ENCODE peak calls at places on chromosomes 1 and 21, in six cellular contexts. One of them, this sample, is unnamed.

GRCh38 chr1:116556289-116557006 is 14.4 kb downstream of the CD58 start:
- DNase-seq in bronchial epithelial cell: peak; percentile 99
- DNase-seq in lung: no peak
- DNase-seq in cardiac muscle cell: no peak
- DNase-seq in brain microvascular endothelial cell: peak; percentile 96
- DNase-seq in heart left ventricle: peak; percentile 72
- DNase-seq in this sample: peak; percentile 67

GRCh38 chr1:229147086-229147485 is 123.8 kb upstream of the RAB4A start:
- DNase-seq in bronchial epithelial cell: peak; percentile 56
- DNase-seq in lung: no peak
- DNase-seq in cardiac muscle cell: no peak
- DNase-seq in brain microvascular endothelial cell: no peak
- DNase-seq in heart left ventricle: no peak
- DNase-seq in this sample: no peak

GRCh38 chr1:10045480-10046355 is 13.0 kb downstream of the UBE4B start:
- DNase-seq in bronchial epithelial cell: no peak
- DNase-seq in lung: no peak
- DNase-seq in cardiac muscle cell: no peak
- DNase-seq in brain microvascular endothelial cell: peak; percentile 8
- DNase-seq in heart left ventricle: no peak
- DNase-seq in this sample: no peak

GRCh38 chr21:42684109-42684916 is 30.9 kb downstream of the PDE9A start:
- DNase-seq in bronchial epithelial cell: no peak
- DNase-seq in lung: no peak
- DNase-seq in cardiac muscle cell: no peak
- DNase-seq in brain microvascular endothelial cell: no peak
- DNase-seq in heart left ventricle: no peak
- DNase-seq in this sample: no peak

GRCh38 chr1:175902281-175902680 is 158.9 kb upstream of the TNR start:
- DNase-seq in bronchial epithelial cell: no peak
- DNase-seq in lung: no peak
- DNase-seq in cardiac muscle cell: no peak
- DNase-seq in brain microvascular endothelial cell: no peak
- DNase-seq in heart left ventricle: no peak
- DNase-seq in this sample: no peak

GRCh38 chr1:96487961-96488360 is 233.6 kb upstream of the PTBP2 start:
- DNase-seq in bronchial epithelial cell: no peak
- DNase-seq in lung: no peak
- DNase-seq in cardiac muscle cell: no peak
- DNase-seq in brain microvascular endothelial cell: no peak
- DNase-seq in heart left ventricle: no peak
- DNase-seq in this sample: no peak

GRCh38 chr1:52741259-52741658 is 15.0 kb downstream of the ZYG11B start:
- DNase-seq in bronchial epithelial cell: no peak
- DNase-seq in lung: no peak
- DNase-seq in cardiac muscle cell: no peak
- DNase-seq in brain microvascular endothelial cell: no peak
- DNase-seq in heart left ventricle: no peak
- DNase-seq in this sample: no peak

GRCh38 chr1:185595835-185596667 is 138.1 kb upstream of the HMCN1 start:
- DNase-seq in bronchial epithelial cell: peak; percentile 66
- DNase-seq in lung: peak; percentile 53
- DNase-seq in cardiac muscle cell: peak; percentile 73
- DNase-seq in brain microvascular endothelial cell: peak; percentile 44
- DNase-seq in heart left ventricle: no peak
- DNase-seq in this sample: peak; percentile 24

GRCh38 chr1:7070389-7071029 is 285.3 kb downstream of the CAMTA1 start:
- DNase-seq in bronchial epithelial cell: peak; percentile 51
- DNase-seq in lung: peak; percentile 45
- DNase-seq in cardiac muscle cell: peak; percentile 83
- DNase-seq in brain microvascular endothelial cell: peak; percentile 49
- DNase-seq in heart left ventricle: peak; percentile 59
- DNase-seq in this sample: peak; percentile 49

GRCh38 chr1:92184632-92185031 is 33.1 kb upstream of the C1orf146 start:
- DNase-seq in bronchial epithelial cell: peak; percentile 82
- DNase-seq in lung: no peak
- DNase-seq in cardiac muscle cell: no peak
- DNase-seq in brain microvascular endothelial cell: peak; percentile 65
- DNase-seq in heart left ventricle: no peak
- DNase-seq in this sample: no peak

GRCh38 chr1:46747683-46748288 is 28.9 kb upstream of the EFCAB14 start:
- DNase-seq in bronchial epithelial cell: peak; percentile 75
- DNase-seq in lung: peak; percentile 71
- DNase-seq in cardiac muscle cell: peak; percentile 67
- DNase-seq in brain microvascular endothelial cell: peak; percentile 68
- DNase-seq in heart left ventricle: peak; percentile 48
- DNase-seq in this sample: no peak

DNA sequence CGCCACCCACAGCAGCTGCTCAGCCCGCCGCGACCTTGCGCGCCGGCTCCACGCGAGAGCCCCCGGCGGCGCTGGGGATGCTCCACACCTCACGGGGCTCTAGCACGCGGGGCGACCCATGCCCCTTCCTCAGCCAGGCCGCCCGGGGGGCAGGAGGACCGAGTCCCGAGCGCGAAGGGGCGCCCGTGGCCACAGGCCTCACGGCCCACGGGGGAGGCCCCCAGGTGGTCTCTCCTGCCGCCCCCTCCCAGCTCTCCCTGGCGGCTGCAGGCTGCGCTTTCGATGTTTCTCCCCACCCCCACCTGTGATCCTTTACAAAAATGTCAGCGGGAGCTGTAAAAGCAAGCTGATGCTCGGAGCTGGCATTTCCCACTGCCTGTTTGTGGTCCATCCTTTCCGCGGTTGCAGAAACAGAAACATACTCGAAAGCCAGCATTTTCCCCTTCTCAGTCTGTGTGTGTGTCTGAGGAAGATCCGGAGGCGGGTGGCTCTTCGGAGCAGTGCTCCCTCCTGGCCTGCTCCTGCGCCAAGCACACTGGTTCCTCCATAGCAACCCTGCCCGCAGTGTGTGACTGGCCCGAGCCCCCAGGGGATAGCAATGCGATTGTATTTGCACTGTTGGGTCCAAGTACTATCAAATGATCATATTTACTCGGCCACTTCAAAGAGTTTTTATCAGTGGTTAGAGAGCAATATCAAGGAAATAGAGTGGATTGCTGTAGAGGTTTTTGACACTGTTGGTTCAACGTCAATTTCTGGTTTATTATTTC is 2.1 kb downstream of the KIF26B start:
- DNase-seq in bronchial epithelial cell: peak; percentile 20
- DNase-seq in lung: no peak
- DNase-seq in cardiac muscle cell: peak; percentile 30
- DNase-seq in brain microvascular endothelial cell: peak; percentile 37
- DNase-seq in heart left ventricle: no peak
- DNase-seq in this sample: no peak
- TF ChIP-seq CTCF in bronchial epithelial cell: no peak
- TF ChIP-seq CTCF in lung: no peak
- TF ChIP-seq CTCF in cardiac muscle cell: no peak
- TF ChIP-seq CTCF in brain microvascular endothelial cell: no peak
- TF ChIP-seq CTCF in heart left ventricle: no peak
- TF ChIP-seq CTCF in this sample: no peak

GRCh38 chr1:101366513-101367215 is 129.8 kb downstream of the S1PR1 start:
- DNase-seq in bronchial epithelial cell: peak; percentile 42
- DNase-seq in lung: no peak
- DNase-seq in cardiac muscle cell: no peak
- DNase-seq in brain microvascular endothelial cell: no peak
- DNase-seq in heart left ventricle: no peak
- DNase-seq in this sample: no peak

GRCh38 chr1:101371259-101371658 is 134.4 kb downstream of the S1PR1 start:
- DNase-seq in bronchial epithelial cell: peak; percentile 85
- DNase-seq in lung: no peak
- DNase-seq in cardiac muscle cell: no peak
- DNase-seq in brain microvascular endothelial cell: peak; percentile 79
- DNase-seq in heart left ventricle: no peak
- DNase-seq in this sample: no peak

GRCh38 chr1:101365881-101366280 is 129.1 kb downstream of the S1PR1 start:
- DNase-seq in bronchial epithelial cell: no peak
- DNase-seq in lung: no peak
- DNase-seq in cardiac muscle cell: no peak
- DNase-seq in brain microvascular endothelial cell: no peak
- DNase-seq in heart left ventricle: no peak
- DNase-seq in this sample: no peak

GRCh38 chr1:101373570-101373969 is 136.8 kb downstream of the S1PR1 start:
- DNase-seq in bronchial epithelial cell: no peak
- DNase-seq in lung: no peak
- DNase-seq in cardiac muscle cell: no peak
- DNase-seq in brain microvascular endothelial cell: no peak
- DNase-seq in heart left ventricle: no peak
- DNase-seq in this sample: no peak

DNA sequence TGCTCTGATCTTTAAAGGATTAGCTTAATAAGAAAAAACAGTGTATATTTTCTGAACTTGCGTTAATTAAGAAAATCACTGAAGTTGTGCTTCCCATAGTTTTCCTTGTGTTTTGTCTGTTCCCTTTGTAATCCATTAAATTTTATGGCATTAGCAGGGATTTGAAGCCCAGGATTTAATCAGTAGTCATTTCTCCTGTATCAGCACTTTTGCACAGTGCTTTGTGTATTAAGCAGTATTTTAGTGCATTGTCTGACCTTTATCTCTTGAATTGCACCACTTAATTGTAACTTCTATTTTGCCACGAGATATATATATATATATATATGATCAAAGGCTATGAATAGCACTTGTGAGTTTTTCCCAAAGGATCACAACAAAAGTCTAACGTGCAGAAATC is 133.7 kb downstream of the S1PR1 start:
- DNase-seq in bronchial epithelial cell: no peak
- DNase-seq in lung: no peak
- DNase-seq in cardiac muscle cell: no peak
- DNase-seq in brain microvascular endothelial cell: no peak
- DNase-seq in heart left ventricle: no peak
- DNase-seq in this sample: no peak
- H3K4me3 ChIP-seq in bronchial epithelial cell: no peak overlapping the region
- H3K4me3 ChIP-seq in lung: no peak overlapping the region
- H3K4me3 ChIP-seq in cardiac muscle cell: no peak overlapping the region
- H3K4me3 ChIP-seq in brain microvascular endothelial cell: no peak overlapping the region
- H3K4me3 ChIP-seq in heart left ventricle: no peak overlapping the region
- H3K4me3 ChIP-seq in this sample: no peak overlapping the region

GRCh38 chr1:15764890-15765289 is 6.3 kb downstream of the FBLIM1 start:
- DNase-seq in bronchial epithelial cell: no peak
- DNase-seq in lung: no peak
- DNase-seq in cardiac muscle cell: no peak
- DNase-seq in brain microvascular endothelial cell: no peak
- DNase-seq in heart left ventricle: no peak
- DNase-seq in this sample: no peak

GRCh38 chr1:15764269-15764764 is 5.7 kb downstream of the FBLIM1 start:
- DNase-seq in bronchial epithelial cell: peak; percentile 55
- DNase-seq in lung: no peak
- DNase-seq in cardiac muscle cell: no peak
- DNase-seq in brain microvascular endothelial cell: no peak
- DNase-seq in heart left ventricle: no peak
- DNase-seq in this sample: peak; percentile 85

GRCh38 chr1:15768388-15768787 is 9.8 kb downstream of the FBLIM1 start:
- DNase-seq in bronchial epithelial cell: no peak
- DNase-seq in lung: no peak
- DNase-seq in cardiac muscle cell: no peak
- DNase-seq in brain microvascular endothelial cell: no peak
- DNase-seq in heart left ventricle: no peak
- DNase-seq in this sample: peak; percentile 14

GRCh38 chr1:15767941-15768340 is 9.3 kb downstream of the FBLIM1 start:
- DNase-seq in bronchial epithelial cell: no peak
- DNase-seq in lung: no peak
- DNase-seq in cardiac muscle cell: no peak
- DNase-seq in brain microvascular endothelial cell: no peak
- DNase-seq in heart left ventricle: no peak
- DNase-seq in this sample: no peak

DNA sequence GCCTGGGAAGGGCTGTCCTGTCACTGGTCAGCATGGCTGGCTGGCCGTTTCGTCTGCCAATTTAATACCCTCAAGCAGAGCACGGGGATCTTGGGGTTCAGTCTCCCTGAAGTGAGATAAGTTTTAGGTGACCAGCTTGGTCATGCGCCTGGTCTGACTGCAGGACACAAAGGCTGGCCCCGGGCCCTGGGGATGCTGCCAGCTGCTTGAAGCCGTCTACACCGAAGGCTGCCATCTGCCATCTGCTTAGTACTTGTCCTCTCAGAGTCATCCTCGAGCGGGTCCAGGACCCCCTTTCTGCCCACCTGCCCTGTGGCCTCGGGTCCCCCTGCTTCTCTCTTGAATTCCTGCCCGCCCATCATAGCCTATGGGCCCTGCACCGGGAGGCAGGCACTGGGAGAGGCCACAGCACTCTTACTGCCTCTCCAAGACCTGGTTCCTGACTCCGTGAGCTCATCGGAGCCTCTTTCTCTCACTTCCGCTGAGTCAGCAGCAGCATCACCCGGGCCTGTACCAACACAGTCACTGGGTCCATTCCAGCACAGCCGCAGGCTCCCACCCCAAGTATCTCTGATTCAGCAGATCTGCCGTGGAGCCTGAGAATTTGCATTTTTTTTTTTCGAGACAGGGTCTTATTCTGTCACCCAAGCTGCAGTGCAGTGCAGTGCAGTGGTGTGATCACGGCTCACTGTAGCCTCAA is 7.0 kb downstream of the FBLIM1 start:
- DNase-seq in bronchial epithelial cell: peak; percentile 97
- DNase-seq in lung: no peak
- DNase-seq in cardiac muscle cell: no peak
- DNase-seq in brain microvascular endothelial cell: peak; percentile 55
- DNase-seq in heart left ventricle: no peak
- DNase-seq in this sample: no peak
- H3K36me3 ChIP-seq in bronchial epithelial cell: peaks cover 30% of the 10 kb centered on the region
- H3K36me3 ChIP-seq in lung: peaks cover 11% of the 10 kb centered on the region
- H3K36me3 ChIP-seq in cardiac muscle cell: peaks cover 33% of the 10 kb centered on the region
- H3K36me3 ChIP-seq in brain microvascular endothelial cell: peaks cover 46% of the 10 kb centered on the region
- H3K36me3 ChIP-seq in heart left ventricle: no peaks in the 10 kb centered on the region
- H3K36me3 ChIP-seq in this sample: peaks cover 15% of the 10 kb centered on the region

GRCh38 chr1:159222075-159222865 is 17.6 kb downstream of the ACKR1 start:
- DNase-seq in bronchial epithelial cell: no peak
- DNase-seq in lung: no peak
- DNase-seq in cardiac muscle cell: no peak
- DNase-seq in brain microvascular endothelial cell: no peak
- DNase-seq in heart left ventricle: no peak
- DNase-seq in this sample: no peak

GRCh38 chr1:159228554-159228953 is 23.9 kb downstream of the ACKR1 start:
- DNase-seq in bronchial epithelial cell: no peak
- DNase-seq in lung: no peak
- DNase-seq in cardiac muscle cell: no peak
- DNase-seq in brain microvascular endothelial cell: no peak
- DNase-seq in heart left ventricle: no peak
- DNase-seq in this sample: no peak

GRCh38 chr1:159218846-159219636 is 14.4 kb downstream of the ACKR1 start:
- DNase-seq in bronchial epithelial cell: no peak
- DNase-seq in lung: no peak
- DNase-seq in cardiac muscle cell: no peak
- DNase-seq in brain microvascular endothelial cell: no peak
- DNase-seq in heart left ventricle: no peak
- DNase-seq in this sample: no peak

GRCh38 chr1:159222987-159223386 is 18.3 kb downstream of the ACKR1 start:
- DNase-seq in bronchial epithelial cell: no peak
- DNase-seq in lung: no peak
- DNase-seq in cardiac muscle cell: no peak
- DNase-seq in brain microvascular endothelial cell: no peak
- DNase-seq in heart left ventricle: no peak
- DNase-seq in this sample: no peak
- TF ChIP-seq CTCF in bronchial epithelial cell: no peak
- TF ChIP-seq CTCF in lung: no peak
- TF ChIP-seq CTCF in cardiac muscle cell: no peak
- TF ChIP-seq CTCF in brain microvascular endothelial cell: no peak
- TF ChIP-seq CTCF in heart left ventricle: no peak
- TF ChIP-seq CTCF in this sample: no peak

This sample was measured in mucosa of descending colon.